ENCODE peak calls at places on chromosome 9, in nine cellular contexts. B, M, S, N, I, G, C, O and D are unnamed samples.

GRCh38 chr9:2480255-2480837 is 141.2 kb upstream of the VLDLR start:
- DNase-seq in B (no peak), M (no peak), S (no peak), N (no peak), I (no peak), G (no peak), C (no peak), O (no peak), D (no peak)

GRCh38 chr9:4833781-4834560 is 41.2 kb downstream of the RCL1 start:
- DNase-seq in B (no peak), M (no peak), S (no peak), N (peak; percentile 68), I (no peak), G (no peak), C (no peak), O (no peak), D (no peak)

GRCh38 chr9:120626512-120626911 is 46.5 kb upstream of the CDK5RAP2 start:
- DNase-seq in B (no peak), M (no peak), S (no peak), N (no peak), I (no peak), G (no peak), C (no peak), O (no peak), D (no peak)

GRCh38 chr9:129362287-129363098 is 184.4 kb upstream of the IER5L start:
- DNase-seq in B (no peak), M (no peak), S (no peak), N (peak; percentile 56), I (peak; percentile 72), G (no peak), C (no peak), O (no peak), D (no peak)

GRCh38 chr9:35891649-35892048 is 14.4 kb upstream of the HRCT1 start:
- DNase-seq in B (no peak), M (no peak), S (no peak), N (no peak), I (no peak), G (no peak), C (no peak), O (no peak), D (no peak)

GRCh38 chr9:81132318-81132717 is 557.0 kb downstream of the TLE1 start:
- DNase-seq in B (no peak), M (no peak), S (no peak), N (peak; percentile 21), I (no peak), G (no peak), C (no peak), O (no peak), D (no peak)

GRCh38 chr9:116232425-116233159 is 79.0 kb downstream of the PAPPA start:
- DNase-seq in B (no peak), M (no peak), S (no peak), N (peak; percentile 63), I (no peak), G (no peak), C (no peak), O (no peak), D (no peak)

GRCh38 chr9:15510789-15511575 is at the start of gene PSIP1:
- DNase-seq in B (peak; percentile 80), M (peak; percentile 58), S (peak; percentile 84), N (peak; percentile 62), I (peak; percentile 75), G (peak; percentile 84), C (peak; percentile 93), O (peak; percentile 43), D (peak; percentile 84)

GRCh38 chr9:2012347-2012746 is 2.8 kb upstream of the SMARCA2 start:
- DNase-seq in B (no peak), M (no peak), S (no peak), N (no peak), I (no peak), G (peak; percentile 65), C (no peak), O (no peak), D (no peak)

GRCh38 chr9:123445981-123446610 is 90.1 kb downstream of the CRB2 start:
- DNase-seq in B (no peak), M (no peak), S (no peak), N (peak; percentile 4), I (no peak), G (no peak), C (peak; percentile 45), O (no peak), D (peak; percentile 65)

GRCh38 chr9:13750061-13750460 is 470.6 kb upstream of the MPDZ start:
- DNase-seq in B (no peak), M (no peak), S (no peak), N (peak; percentile 97), I (no peak), G (no peak), C (no peak), O (no peak), D (peak; percentile 22)

GRCh38 chr9:114236391-114237138 is 81.2 kb downstream of the COL27A1 start:
- DNase-seq in B (no peak), M (no peak), S (no peak), N (no peak), I (no peak), G (no peak), C (no peak), O (no peak), D (no peak)

GRCh38 chr9:135526730-135527571 is 5.7 kb downstream of the LCN1 start:
- DNase-seq in B (no peak), M (no peak), S (peak; percentile 34), N (no peak), I (no peak), G (no peak), C (peak; percentile 79), O (no peak), D (no peak)

GRCh38 chr9:129138476-129139232 is 27.4 kb downstream of the PTPA start:
- DNase-seq in B (peak; percentile 68), M (peak; percentile 81), S (no peak), N (no peak), I (no peak), G (no peak), C (peak; percentile 93), O (peak; percentile 42), D (no peak)

GRCh38 chr9:137311971-137312851 is 10.1 kb upstream of the NRARP start:
- DNase-seq in B (no peak), M (no peak), S (no peak), N (no peak), I (no peak), G (no peak), C (no peak), O (no peak), D (no peak)

GRCh38 chr9:104831681-104832080 is 67.8 kb downstream of the NIPSNAP3B start:
- DNase-seq in B (no peak), M (no peak), S (no peak), N (peak; percentile 94), I (no peak), G (no peak), C (no peak), O (peak; percentile 49), D (peak; percentile 50)

GRCh38 chr9:113137196-113138168 is 13.3 kb upstream of the SLC31A2 start:
- DNase-seq in B (no peak), M (no peak), S (no peak), N (no peak), I (no peak), G (no peak), C (peak; percentile 76), O (no peak), D (no peak)

GRCh38 chr9:128027166-128027539 is 40.0 kb downstream of the NAIF1 start:
- DNase-seq in B (no peak), M (no peak), S (no peak), N (no peak), I (no peak), G (no peak), C (no peak), O (no peak), D (no peak)

GRCh38 chr9:87500491-87500890 is 2.8 kb downstream of the DAPK1 start:
- DNase-seq in B (no peak), M (no peak), S (no peak), N (no peak), I (peak; percentile 18), G (peak; percentile 51), C (no peak), O (no peak), D (no peak)
- TF ChIP-seq CTCF in B (no peak), M (no peak), S (no peak), N (no peak), I (no peak), G (no peak), C (no peak), O (no peak), D (no peak)

DNA sequence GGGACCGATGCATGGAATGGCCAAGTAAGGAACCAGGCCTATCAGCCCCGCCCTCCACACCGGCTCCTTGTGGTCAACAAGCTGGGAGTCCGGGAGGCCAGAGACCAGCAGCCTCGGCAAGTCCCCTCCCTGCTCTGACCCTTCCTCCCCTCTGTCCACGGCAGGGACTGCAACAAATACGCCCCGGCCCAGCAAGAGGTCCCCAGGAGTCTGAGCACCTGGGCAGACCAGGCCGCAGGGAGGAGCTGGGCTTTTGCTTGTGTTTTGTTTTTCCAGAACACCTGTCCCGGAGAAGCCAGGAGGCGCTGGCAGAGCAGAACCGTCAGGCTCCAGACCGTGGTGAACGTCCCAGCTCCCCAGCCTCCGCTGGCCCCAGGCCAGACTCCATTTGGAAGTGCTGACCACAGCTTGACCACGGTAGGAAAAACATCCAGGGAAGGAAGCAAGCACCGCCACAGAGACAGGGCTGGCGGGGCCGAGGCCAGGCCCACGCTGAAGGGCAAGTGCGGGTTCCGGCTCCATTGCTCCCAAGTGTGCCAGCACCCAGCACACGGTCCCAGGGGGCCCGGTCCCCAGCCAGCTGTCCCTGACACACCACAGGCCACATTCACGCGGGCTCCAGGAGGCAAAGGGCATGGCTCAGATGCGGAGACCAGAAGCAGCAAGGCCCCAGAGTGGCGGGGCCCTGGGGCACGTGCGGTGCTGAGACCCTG is 56.6 kb downstream of the VAV2 start:
- DNase-seq in B (peak; percentile 70), M (peak; percentile 42), S (no peak), N (no peak), I (no peak), G (no peak), C (no peak), O (no peak), D (no peak)
- TF ChIP-seq CTCF in B (no peak), M (no peak), S (no peak), N (no peak), I (no peak), G (no peak), C (no peak), O (no peak), D (no peak)

GRCh38 chr9:19699757-19700156 is 89.1 kb downstream of the SLC24A2 start:
- DNase-seq in B (no peak), M (no peak), S (no peak), N (peak; percentile 6), I (no peak), G (no peak), C (no peak), O (no peak), D (no peak)
- TF ChIP-seq CTCF in B (no peak), M (no peak), S (no peak), N (no peak), I (no peak), G (no peak), C (no peak), O (no peak), D (no peak)

GRCh38 chr9:117887383-117887782 is 183.2 kb downstream of the TLR4 start:
- DNase-seq in B (no peak), M (no peak), S (no peak), N (peak; percentile 14), I (no peak), G (no peak), C (no peak), O (no peak), D (no peak)

DNA sequence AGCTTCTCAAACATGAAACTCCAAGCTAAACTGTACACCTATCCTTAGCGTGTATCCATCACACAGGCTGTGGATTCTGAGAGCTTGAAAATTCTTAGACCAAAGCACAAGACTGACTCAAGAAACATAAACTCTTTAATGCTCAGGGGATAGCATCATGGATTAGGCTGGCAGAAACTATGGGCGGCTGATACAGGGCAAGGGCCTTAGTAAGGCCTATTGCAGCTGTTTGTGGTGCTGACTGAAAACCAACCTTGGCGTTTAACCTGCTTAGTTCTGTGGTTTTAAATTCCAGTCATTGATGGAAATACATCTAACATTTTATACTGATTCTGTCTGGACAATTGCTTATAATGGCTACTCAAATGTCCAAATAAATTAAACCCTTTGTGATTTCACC is 183.7 kb downstream of the TLR4 start:
- DNase-seq in B (no peak), M (no peak), S (no peak), N (no peak), I (no peak), G (no peak), C (no peak), O (no peak), D (no peak)
- TF ChIP-seq CTCF in B (no peak), M (no peak), S (no peak), N (no peak), I (no peak), G (no peak), C (no peak), O (no peak), D (no peak)